ENCODE peak calls at places on chromosomes 5 and 9, in nine cellular contexts. One of them, this sample, is unnamed.

GRCh38 chr9:8781447-8781846 is 981.9 kb upstream of the DMAC1 start:
- DNase-seq in GM13976: no peak
- DNase-seq in tibial nerve: no peak
- DNase-seq in RWPE1: no peak
- DNase-seq in CD8-positive, alpha-beta T cell: no peak
- DNase-seq in fibroblast of pulmonary artery: no peak
- DNase-seq in GM23338: no peak
- DNase-seq in nephron progenitor cell: no peak
- DNase-seq in glutamatergic neuron: no peak
- DNase-seq in this sample: no peak

GRCh38 chr9:124045830-124046177 is 34.2 kb downstream of the LHX2 start:
- DNase-seq in GM13976: no peak
- DNase-seq in tibial nerve: no peak
- DNase-seq in RWPE1: no peak
- DNase-seq in CD8-positive, alpha-beta T cell: no peak
- DNase-seq in fibroblast of pulmonary artery: no peak
- DNase-seq in GM23338: no peak
- DNase-seq in nephron progenitor cell: no peak
- DNase-seq in glutamatergic neuron: no peak
- DNase-seq in this sample: no peak

GRCh38 chr5:73663860-73664240 is 37.9 kb downstream of the ARHGEF28 start:
- DNase-seq in GM13976: peak
- DNase-seq in tibial nerve: no peak
- DNase-seq in RWPE1: no peak
- DNase-seq in CD8-positive, alpha-beta T cell: no peak
- DNase-seq in fibroblast of pulmonary artery: no peak
- DNase-seq in GM23338: no peak
- DNase-seq in nephron progenitor cell: no peak
- DNase-seq in glutamatergic neuron: no peak
- DNase-seq in this sample: no peak

GRCh38 chr5:77841616-77842015 is 65.5 kb upstream of the TBCA start:
- DNase-seq in GM13976: no peak
- DNase-seq in tibial nerve: no peak
- DNase-seq in RWPE1: no peak
- DNase-seq in CD8-positive, alpha-beta T cell: no peak
- DNase-seq in fibroblast of pulmonary artery: no peak
- DNase-seq in GM23338: no peak
- DNase-seq in nephron progenitor cell: no peak
- DNase-seq in glutamatergic neuron: no peak
- DNase-seq in this sample: no peak

GRCh38 chr5:90519081-90519480 is 10.3 kb downstream of the LYSMD3 start:
- DNase-seq in GM13976: no peak
- DNase-seq in tibial nerve: no peak
- DNase-seq in RWPE1: no peak
- DNase-seq in CD8-positive, alpha-beta T cell: no peak
- DNase-seq in fibroblast of pulmonary artery: no peak
- DNase-seq in GM23338: no peak
- DNase-seq in nephron progenitor cell: no peak
- DNase-seq in glutamatergic neuron: no peak
- DNase-seq in this sample: no peak

GRCh38 chr5:25025836-25026235 is 381.1 kb upstream of the CDH10 start:
- DNase-seq in GM13976: no peak
- DNase-seq in tibial nerve: no peak
- DNase-seq in RWPE1: no peak
- DNase-seq in CD8-positive, alpha-beta T cell: no peak
- DNase-seq in fibroblast of pulmonary artery: no peak
- DNase-seq in GM23338: no peak
- DNase-seq in nephron progenitor cell: no peak
- DNase-seq in glutamatergic neuron: no peak
- DNase-seq in this sample: no peak

GRCh38 chr9:137816531-137817235 is 60.9 kb upstream of the CACNA1B start:
- DNase-seq in GM13976: peak
- DNase-seq in tibial nerve: no peak
- DNase-seq in RWPE1: no peak
- DNase-seq in CD8-positive, alpha-beta T cell: no peak
- DNase-seq in fibroblast of pulmonary artery: no peak
- DNase-seq in GM23338: no peak
- DNase-seq in nephron progenitor cell: no peak
- DNase-seq in glutamatergic neuron: no peak
- DNase-seq in this sample: no peak

GRCh38 chr5:172545291-172545761 is 91.0 kb upstream of the SH3PXD2B start:
- DNase-seq in GM13976: no peak
- DNase-seq in tibial nerve: no peak
- DNase-seq in RWPE1: no peak
- DNase-seq in CD8-positive, alpha-beta T cell: no peak
- DNase-seq in fibroblast of pulmonary artery: no peak
- DNase-seq in GM23338: no peak
- DNase-seq in nephron progenitor cell: no peak
- DNase-seq in glutamatergic neuron: no peak
- DNase-seq in this sample: no peak

GRCh38 chr5:20678814-20679298 is 690.9 kb upstream of the CDH18 start:
- DNase-seq in GM13976: no peak
- DNase-seq in tibial nerve: no peak
- DNase-seq in RWPE1: peak
- DNase-seq in CD8-positive, alpha-beta T cell: no peak
- DNase-seq in fibroblast of pulmonary artery: peak
- DNase-seq in GM23338: no peak
- DNase-seq in nephron progenitor cell: no peak
- DNase-seq in glutamatergic neuron: no peak
- DNase-seq in this sample: no peak

GRCh38 chr9:125794708-125795107 is 47.5 kb downstream of the PBX3 start:
- DNase-seq in GM13976: no peak
- DNase-seq in tibial nerve: no peak
- DNase-seq in RWPE1: no peak
- DNase-seq in CD8-positive, alpha-beta T cell: no peak
- DNase-seq in fibroblast of pulmonary artery: no peak
- DNase-seq in GM23338: no peak
- DNase-seq in nephron progenitor cell: no peak
- DNase-seq in glutamatergic neuron: no peak
- DNase-seq in this sample: no peak

GRCh38 chr5:132253452-132254320 is 3.8 kb upstream of the PDLIM4 start:
- DNase-seq in GM13976: peak
- DNase-seq in tibial nerve: no peak
- DNase-seq in RWPE1: no peak
- DNase-seq in CD8-positive, alpha-beta T cell: no peak
- DNase-seq in fibroblast of pulmonary artery: no peak
- DNase-seq in GM23338: no peak
- DNase-seq in nephron progenitor cell: no peak
- DNase-seq in glutamatergic neuron: no peak
- DNase-seq in this sample: no peak

GRCh38 chr5:35115920-35116319 is 68.2 kb upstream of the AGXT2 start:
- DNase-seq in GM13976: no peak
- DNase-seq in tibial nerve: no peak
- DNase-seq in RWPE1: no peak
- DNase-seq in CD8-positive, alpha-beta T cell: no peak
- DNase-seq in fibroblast of pulmonary artery: no peak
- DNase-seq in GM23338: no peak
- DNase-seq in nephron progenitor cell: no peak
- DNase-seq in glutamatergic neuron: no peak
- DNase-seq in this sample: no peak

GRCh38 chr5:174583071-174583470 is 141.3 kb upstream of the MSX2 start:
- DNase-seq in GM13976: no peak
- DNase-seq in tibial nerve: no peak
- DNase-seq in RWPE1: no peak
- DNase-seq in CD8-positive, alpha-beta T cell: no peak
- DNase-seq in fibroblast of pulmonary artery: no peak
- DNase-seq in GM23338: no peak
- DNase-seq in nephron progenitor cell: no peak
- DNase-seq in glutamatergic neuron: no peak
- DNase-seq in this sample: no peak

GRCh38 chr5:174585472-174585871 is 138.9 kb upstream of the MSX2 start:
- DNase-seq in GM13976: no peak
- DNase-seq in tibial nerve: no peak
- DNase-seq in RWPE1: no peak
- DNase-seq in CD8-positive, alpha-beta T cell: no peak
- DNase-seq in fibroblast of pulmonary artery: no peak
- DNase-seq in GM23338: no peak
- DNase-seq in nephron progenitor cell: no peak
- DNase-seq in glutamatergic neuron: no peak
- DNase-seq in this sample: no peak

GRCh38 chr5:174576042-174576441 is 148.3 kb upstream of the MSX2 start:
- DNase-seq in GM13976: no peak
- DNase-seq in tibial nerve: no peak
- DNase-seq in RWPE1: no peak
- DNase-seq in CD8-positive, alpha-beta T cell: no peak
- DNase-seq in fibroblast of pulmonary artery: no peak
- DNase-seq in GM23338: no peak
- DNase-seq in nephron progenitor cell: no peak
- DNase-seq in glutamatergic neuron: no peak
- DNase-seq in this sample: no peak

DNA sequence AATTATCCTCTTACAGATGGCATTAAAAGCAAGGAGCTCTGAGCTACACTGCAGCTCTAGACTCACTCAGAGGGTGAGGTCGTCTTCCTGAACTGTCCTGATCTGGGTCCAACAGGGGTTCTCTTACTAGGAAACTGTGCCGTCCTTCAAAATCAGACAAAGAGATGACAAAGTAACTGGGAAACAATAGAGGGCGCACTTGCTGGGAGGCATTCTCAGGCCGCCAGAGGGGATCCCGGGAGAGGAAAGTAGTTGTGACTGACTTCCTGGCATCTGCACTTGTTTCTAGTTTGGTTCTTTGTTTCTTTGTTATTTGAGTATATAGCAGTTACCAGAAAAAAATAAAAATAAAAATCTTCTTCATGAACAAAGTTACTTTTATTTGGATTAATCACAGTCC is 142.9 kb upstream of the MSX2 start:
- DNase-seq in GM13976: no peak
- DNase-seq in tibial nerve: no peak
- DNase-seq in RWPE1: no peak
- DNase-seq in CD8-positive, alpha-beta T cell: no peak
- DNase-seq in fibroblast of pulmonary artery: no peak
- DNase-seq in GM23338: peak
- DNase-seq in nephron progenitor cell: peak
- DNase-seq in glutamatergic neuron: peak
- DNase-seq in this sample: peak
- TF ChIP-seq CTCF in GM13976: no peak
- TF ChIP-seq CTCF in tibial nerve: peak
- TF ChIP-seq CTCF in RWPE1: no peak
- TF ChIP-seq CTCF in CD8-positive, alpha-beta T cell: no peak
- TF ChIP-seq CTCF in fibroblast of pulmonary artery: peak
- TF ChIP-seq CTCF in GM23338: peak
- TF ChIP-seq CTCF in nephron progenitor cell: peak
- TF ChIP-seq CTCF in glutamatergic neuron: peak
- TF ChIP-seq CTCF in this sample: peak

GRCh38 chr9:133825555-133826198 is 87.5 kb upstream of the SARDH start:
- DNase-seq in GM13976: no peak
- DNase-seq in tibial nerve: no peak
- DNase-seq in RWPE1: no peak
- DNase-seq in CD8-positive, alpha-beta T cell: no peak
- DNase-seq in fibroblast of pulmonary artery: peak
- DNase-seq in GM23338: no peak
- DNase-seq in nephron progenitor cell: no peak
- DNase-seq in glutamatergic neuron: no peak
- DNase-seq in this sample: no peak
- TF ChIP-seq CTCF in GM13976: no peak
- TF ChIP-seq CTCF in tibial nerve: no peak
- TF ChIP-seq CTCF in RWPE1: no peak
- TF ChIP-seq CTCF in CD8-positive, alpha-beta T cell: no peak
- TF ChIP-seq CTCF in fibroblast of pulmonary artery: no peak
- TF ChIP-seq CTCF in GM23338: no peak
- TF ChIP-seq CTCF in nephron progenitor cell: no peak
- TF ChIP-seq CTCF in glutamatergic neuron: no peak
- TF ChIP-seq CTCF in this sample: no peak

DNA sequence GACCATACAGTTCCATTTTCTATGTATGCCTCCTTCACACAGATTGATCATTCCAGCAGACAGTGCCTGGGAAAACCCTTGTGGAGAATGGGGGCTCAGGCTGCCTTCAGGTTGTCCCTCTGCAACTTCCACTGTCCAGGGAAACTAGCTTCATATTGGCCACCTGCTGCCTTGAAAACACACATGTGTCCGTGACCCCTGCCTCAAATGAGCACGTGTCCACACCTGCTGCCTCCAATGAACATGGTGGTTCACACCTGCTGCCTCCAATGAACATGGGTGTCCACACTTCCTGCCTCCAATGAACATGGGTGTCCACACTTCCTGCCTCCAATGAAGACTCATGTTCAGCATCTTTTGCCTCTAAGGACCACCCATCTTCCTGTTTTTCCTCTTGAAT is 185.4 kb upstream of the ADCY2 start:
- DNase-seq in GM13976: no peak
- DNase-seq in tibial nerve: no peak
- DNase-seq in RWPE1: no peak
- DNase-seq in CD8-positive, alpha-beta T cell: no peak
- DNase-seq in fibroblast of pulmonary artery: no peak
- DNase-seq in GM23338: no peak
- DNase-seq in nephron progenitor cell: no peak
- DNase-seq in glutamatergic neuron: no peak
- DNase-seq in this sample: no peak
- TF ChIP-seq CTCF in GM13976: no peak
- TF ChIP-seq CTCF in tibial nerve: no peak
- TF ChIP-seq CTCF in RWPE1: no peak
- TF ChIP-seq CTCF in CD8-positive, alpha-beta T cell: no peak
- TF ChIP-seq CTCF in fibroblast of pulmonary artery: no peak
- TF ChIP-seq CTCF in GM23338: no peak
- TF ChIP-seq CTCF in nephron progenitor cell: no peak
- TF ChIP-seq CTCF in glutamatergic neuron: no peak
- TF ChIP-seq CTCF in this sample: no peak

GRCh38 chr9:121500165-121500478 is 478 bp upstream of the GGTA1 start:
- DNase-seq in GM13976: no peak
- DNase-seq in tibial nerve: no peak
- DNase-seq in RWPE1: no peak
- DNase-seq in CD8-positive, alpha-beta T cell: no peak
- DNase-seq in fibroblast of pulmonary artery: no peak
- DNase-seq in GM23338: peak
- DNase-seq in nephron progenitor cell: no peak
- DNase-seq in glutamatergic neuron: no peak
- DNase-seq in this sample: no peak

GRCh38 chr9:121499177-121499426 is 542 bp downstream of the GGTA1 start:
- DNase-seq in GM13976: no peak
- DNase-seq in tibial nerve: no peak
- DNase-seq in RWPE1: no peak
- DNase-seq in CD8-positive, alpha-beta T cell: no peak
- DNase-seq in fibroblast of pulmonary artery: no peak
- DNase-seq in GM23338: no peak
- DNase-seq in nephron progenitor cell: no peak
- DNase-seq in glutamatergic neuron: no peak
- DNase-seq in this sample: no peak

GRCh38 chr9:121498487-121499176 is 1.0 kb downstream of the GGTA1 start:
- DNase-seq in GM13976: peak
- DNase-seq in tibial nerve: no peak
- DNase-seq in RWPE1: peak
- DNase-seq in CD8-positive, alpha-beta T cell: no peak
- DNase-seq in fibroblast of pulmonary artery: peak
- DNase-seq in GM23338: peak
- DNase-seq in nephron progenitor cell: peak
- DNase-seq in glutamatergic neuron: no peak
- DNase-seq in this sample: peak

GRCh38 chr9:121498150-121498486 is 1.5 kb downstream of the GGTA1 start:
- DNase-seq in GM13976: peak
- DNase-seq in tibial nerve: no peak
- DNase-seq in RWPE1: peak
- DNase-seq in CD8-positive, alpha-beta T cell: peak
- DNase-seq in fibroblast of pulmonary artery: peak
- DNase-seq in GM23338: peak
- DNase-seq in nephron progenitor cell: peak
- DNase-seq in glutamatergic neuron: peak
- DNase-seq in this sample: peak

GRCh38 chr9:121499427-121500164 is at the start of gene GGTA1:
- DNase-seq in GM13976: peak
- DNase-seq in tibial nerve: peak
- DNase-seq in RWPE1: peak
- DNase-seq in CD8-positive, alpha-beta T cell: no peak
- DNase-seq in fibroblast of pulmonary artery: peak
- DNase-seq in GM23338: peak
- DNase-seq in nephron progenitor cell: peak
- DNase-seq in glutamatergic neuron: peak
- DNase-seq in this sample: peak
- TF ChIP-seq CTCF in GM13976: no peak
- TF ChIP-seq CTCF in tibial nerve: no peak
- TF ChIP-seq CTCF in RWPE1: no peak
- TF ChIP-seq CTCF in CD8-positive, alpha-beta T cell: no peak
- TF ChIP-seq CTCF in fibroblast of pulmonary artery: no peak
- TF ChIP-seq CTCF in GM23338: no peak
- TF ChIP-seq CTCF in nephron progenitor cell: no peak
- TF ChIP-seq CTCF in glutamatergic neuron: no peak
- TF ChIP-seq CTCF in this sample: no peak

This sample was measured in endothelial cell.